ENCODE peak calls at places on chromosomes 1 and 21, in five cellular contexts. U, P, G, Q and D are unnamed samples.
A peak's percentile ranks its signal among the peaks of the same experiment; 100 is the strongest.

GRCh38 chr1:109926662-109927300 is 16.1 kb downstream of the CSF1 start:
- DNase-seq in U (no peak), P (no peak), G (no peak), Q (no peak), D (no peak)

GRCh38 chr1:16187748-16188401 is 24.6 kb downstream of the ARHGEF19 start:
- DNase-seq in U (no peak), P (peak; percentile 52), G (peak; percentile 88), Q (no peak), D (peak; percentile 85)

GRCh38 chr1:237774246-237774645 is 116.5 kb downstream of the ZP4 start:
- DNase-seq in U (no peak), P (no peak), G (no peak), Q (no peak), D (no peak)

GRCh38 chr1:3013371-3014038 is 7.8 kb upstream of the ACTRT2 start:
- DNase-seq in U (no peak), P (no peak), G (no peak), Q (no peak), D (no peak)

GRCh38 chr21:31111093-31111492 is 72.8 kb upstream of the KRTAP19-8 start:
- DNase-seq in U (no peak), P (no peak), G (no peak), Q (no peak), D (no peak)

GRCh38 chr1:147264158-147264768 is 21.8 kb downstream of the CHD1L start:
- DNase-seq in U (no peak), P (no peak), G (no peak), Q (no peak), D (no peak)

GRCh38 chr1:168230709-168231108 is 4.9 kb downstream of the SFT2D2 start:
- DNase-seq in U (no peak), P (peak; percentile 44), G (no peak), Q (no peak), D (no peak)

GRCh38 chr1:65026235-65026634 is 59.9 kb upstream of the JAK1 start:
- DNase-seq in U (no peak), P (no peak), G (no peak), Q (no peak), D (peak; percentile 32)

GRCh38 chr1:52348704-52349301 is 17.2 kb downstream of the CC2D1B start:
- DNase-seq in U (no peak), P (no peak), G (peak; percentile 49), Q (peak; percentile 51), D (peak; percentile 67)

GRCh38 chr1:78561856-78562255 is 58.4 kb upstream of the IFI44L start:
- DNase-seq in U (no peak), P (no peak), G (no peak), Q (no peak), D (no peak)

GRCh38 chr1:2166254-2166653 is 28.3 kb downstream of the FAAP20 start:
- DNase-seq in U (no peak), P (no peak), G (no peak), Q (no peak), D (no peak)

GRCh38 chr1:156006666-156007376 is 13.9 kb downstream of the SSR2 start:
- DNase-seq in U (no peak), P (no peak), G (no peak), Q (no peak), D (no peak)

GRCh38 chr1:170893655-170894297 is 41.6 kb upstream of the MROH9 start:
- DNase-seq in U (no peak), P (no peak), G (no peak), Q (no peak), D (no peak)

GRCh38 chr1:21284206-21285137 is 5.8 kb downstream of the ECE1 start:
- DNase-seq in U (no peak), P (no peak), G (no peak), Q (no peak), D (no peak)

GRCh38 chr1:243288062-243288461 is 32.2 kb downstream of the SDCCAG8 start:
- DNase-seq in U (no peak), P (no peak), G (no peak), Q (no peak), D (no peak)

GRCh38 chr1:206967096-206967851 is 3.0 kb downstream of the FCAMR start:
- DNase-seq in U (peak; percentile 72), P (no peak), G (no peak), Q (no peak), D (no peak)

GRCh38 chr1:37994886-37995566 is 5.2 kb upstream of the SF3A3 start:
- DNase-seq in U (no peak), P (no peak), G (no peak), Q (no peak), D (no peak)

GRCh38 chr1:203354246-203354645 is 3.3 kb upstream of the FMOD start:
- DNase-seq in U (no peak), P (no peak), G (no peak), Q (no peak), D (no peak)

GRCh38 chr1:95384570-95384969 is 150.6 kb downstream of the RWDD3 start:
- DNase-seq in U (no peak), P (peak; percentile 24), G (peak; percentile 54), Q (peak; percentile 38), D (peak; percentile 81)

GRCh38 chr21:27277122-27277521 is 310.2 kb upstream of the ADAMTS5 start:
- DNase-seq in U (no peak), P (no peak), G (no peak), Q (no peak), D (no peak)

GRCh38 chr1:180949616-180950000 is 36.9 kb downstream of the KIAA1614 start:
- DNase-seq in U (no peak), P (no peak), G (no peak), Q (no peak), D (no peak)

GRCh38 chr21:33761104-33762036 is 119.1 kb downstream of the ITSN1 start:
- DNase-seq in U (no peak), P (peak; percentile 73), G (peak; percentile 84), Q (no peak), D (no peak)

GRCh38 chr1:55695151-55695550 is 480.0 kb upstream of the USP24 start:
- DNase-seq in U (no peak), P (no peak), G (no peak), Q (no peak), D (no peak)

GRCh38 chr1:11967028-11967547 is 13.2 kb upstream of the MFN2 start:
- DNase-seq in U (peak; percentile 41), P (peak; percentile 89), G (peak; percentile 77), Q (peak; percentile 76), D (peak; percentile 78)

GRCh38 chr1:193786041-193786440 is 599.6 kb upstream of the B3GALT2 start:
- DNase-seq in U (no peak), P (no peak), G (no peak), Q (no peak), D (no peak)

GRCh38 chr1:232837085-232837484 is 31.9 kb downstream of the MAP10 start:
- DNase-seq in U (no peak), P (no peak), G (no peak), Q (no peak), D (no peak)

GRCh38 chr1:16281765-16282164 is 44.8 kb upstream of the CPLANE2 start:
- DNase-seq in U (no peak), P (no peak), G (no peak), Q (no peak), D (no peak)

GRCh38 chr1:74343191-74343590 is 108.0 kb downstream of the TNNI3K start:
- DNase-seq in U (no peak), P (no peak), G (no peak), Q (no peak), D (peak; percentile 16)

GRCh38 chr1:12183095-12183794 is 16.5 kb downstream of the TNFRSF1B start:
- DNase-seq in U (no peak), P (no peak), G (no peak), Q (no peak), D (no peak)

GRCh38 chr1:45886229-45886628 is 82.8 kb downstream of the MAST2 start:
- DNase-seq in U (no peak), P (no peak), G (no peak), Q (no peak), D (no peak)

GRCh38 chr1:28927442-28928305 is 13.3 kb downstream of the EPB41 start:
- DNase-seq in U (peak; percentile 21), P (no peak), G (peak; percentile 39), Q (no peak), D (no peak)

GRCh38 chr1:25896266-25896665 is 10.0 kb downstream of the STMN1 start:
- DNase-seq in U (no peak), P (no peak), G (no peak), Q (no peak), D (no peak)

GRCh38 chr1:117673405-117673804 is 67.6 kb downstream of the TENT5C start:
- DNase-seq in U (no peak), P (no peak), G (no peak), Q (no peak), D (no peak)

GRCh38 chr21:31564439-31564838 is 95.1 kb upstream of the SOD1 start:
- DNase-seq in U (no peak), P (no peak), G (no peak), Q (no peak), D (no peak)

GRCh38 chr1:162349635-162350330 is 26.9 kb downstream of the SPATA46 start:
- DNase-seq in U (no peak), P (no peak), G (peak; percentile 44), Q (no peak), D (no peak)

GRCh38 chr1:83909687-83910086 is 89.2 kb downstream of the TTLL7 start:
- DNase-seq in U (no peak), P (no peak), G (no peak), Q (no peak), D (no peak)
- TF ChIP-seq ATF2 in U (no peak), P (no peak), G (no peak), Q (no peak), D (no peak)

DNA sequence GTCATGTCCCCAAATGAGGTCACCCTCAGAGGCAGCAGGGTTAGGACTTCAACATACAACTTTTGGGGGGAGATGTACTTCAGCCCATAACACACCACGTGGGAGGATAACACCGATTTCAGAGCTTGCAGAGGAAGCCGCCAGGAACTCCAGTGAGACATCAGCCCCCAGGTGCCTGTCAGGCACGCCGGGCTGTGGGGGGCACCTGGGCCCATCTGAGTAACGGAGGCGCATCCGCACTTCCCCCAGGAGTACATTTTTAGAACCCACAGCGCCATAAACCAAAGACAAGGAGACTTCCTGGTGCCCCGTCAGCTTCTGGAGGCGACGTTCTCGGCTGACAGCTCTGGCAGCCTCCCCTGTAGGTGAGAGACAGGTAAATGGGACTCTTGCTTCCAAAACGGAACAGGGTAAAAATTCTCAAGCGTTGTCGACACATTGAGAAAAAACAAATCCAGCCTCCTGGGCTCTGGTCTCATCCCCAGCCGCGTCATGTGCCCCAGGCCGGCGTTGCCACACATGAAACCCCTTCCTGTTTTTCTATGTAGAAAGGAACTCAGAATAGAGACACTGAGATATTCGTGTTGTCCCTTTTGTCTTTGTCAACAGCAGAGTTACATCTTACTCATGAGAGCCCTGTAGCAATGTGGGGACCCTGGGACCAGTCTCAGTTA is 93.3 kb downstream of the PDE9A start:
- DNase-seq in U (no peak), P (no peak), G (no peak), Q (no peak), D (no peak)
- TF ChIP-seq ATF2 in U (no peak), P (no peak), G (no peak), Q (no peak), D (no peak)

GRCh38 chr1:32981003-32981909 is 16.6 kb upstream of the RNF19B start:
- DNase-seq in U (peak; percentile 92), P (no peak), G (peak; percentile 67), Q (no peak), D (no peak)
- TF ChIP-seq ATF2 in U (peak; percentile 81), P (no peak), G (no peak), Q (no peak), D (no peak)

DNA sequence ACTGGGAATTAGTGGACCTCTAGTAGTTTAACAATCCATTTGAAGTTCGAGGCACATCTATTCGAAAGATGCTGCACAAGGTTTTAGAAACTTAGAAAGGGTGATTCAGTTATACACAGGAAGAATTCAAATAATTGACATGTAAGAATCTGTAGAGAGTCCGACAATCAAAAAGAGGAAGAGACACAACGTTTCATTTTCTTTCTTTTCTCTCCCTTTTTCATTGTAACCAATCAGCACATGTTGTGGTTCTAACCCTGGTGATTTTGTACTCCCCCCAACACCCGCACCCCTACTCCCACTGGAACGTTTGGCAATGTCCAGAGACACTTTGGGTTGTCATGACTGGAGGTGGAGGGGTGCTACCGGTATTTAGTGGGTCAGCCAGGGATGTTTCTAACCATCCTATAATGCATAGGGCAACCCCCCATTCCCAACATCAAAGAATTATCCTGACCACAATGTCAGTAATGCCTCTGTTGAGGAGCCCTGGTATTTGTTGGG is 4.9 kb downstream of the TGFB2 start:
- DNase-seq in U (no peak), P (no peak), G (no peak), Q (no peak), D (no peak)
- TF ChIP-seq ATF2 in U (no peak), P (no peak), G (no peak), Q (no peak), D (no peak)